ENCODE peak calls at places on chromosome 22, in five cellular contexts. One of them, this sample, is unnamed.

GRCh38 chr22:39184586-39185577 is 32.4 kb upstream of the CBX7 start:
- DNase-seq in trophoblast cell: no peak
- DNase-seq in mesendoderm: no peak
- DNase-seq in IMR-90: no peak
- DNase-seq in neuronal stem cell: no peak
- DNase-seq in this sample: no peak

GRCh38 chr22:42933783-42934144 is 76.7 kb upstream of the ARFGAP3 start:
- DNase-seq in IMR-90: peak
- DNase-seq in neuronal stem cell: no peak
- DNase-seq in mesendoderm: no peak
- DNase-seq in trophoblast cell: peak
- DNase-seq in this sample: no peak

GRCh38 chr22:27088026-27088425 is 430.6 kb downstream of the MIAT start:
- DNase-seq in mesendoderm: no peak
- DNase-seq in neuronal stem cell: no peak
- DNase-seq in trophoblast cell: no peak
- DNase-seq in IMR-90: peak
- DNase-seq in this sample: no peak

GRCh38 chr22:27825174-27825573 is 23.6 kb upstream of the MN1 start:
- DNase-seq in mesendoderm: peak
- DNase-seq in trophoblast cell: no peak
- DNase-seq in IMR-90: no peak
- DNase-seq in neuronal stem cell: no peak
- DNase-seq in this sample: no peak

GRCh38 chr22:41919357-41920224 is 4.7 kb upstream of the SHISA8 start:
- DNase-seq in IMR-90: peak
- DNase-seq in trophoblast cell: peak
- DNase-seq in neuronal stem cell: no peak
- DNase-seq in mesendoderm: peak
- DNase-seq in this sample: peak

GRCh38 chr22:43218786-43219185 is 31.9 kb upstream of the TTLL12 start:
- DNase-seq in neuronal stem cell: no peak
- DNase-seq in IMR-90: no peak
- DNase-seq in trophoblast cell: no peak
- DNase-seq in mesendoderm: peak
- DNase-seq in this sample: no peak

GRCh38 chr22:43828711-43829447 is 16.8 kb upstream of the EFCAB6 start:
- DNase-seq in trophoblast cell: no peak
- DNase-seq in mesendoderm: peak
- DNase-seq in IMR-90: peak
- DNase-seq in neuronal stem cell: no peak
- DNase-seq in this sample: peak

GRCh38 chr22:45891996-45892621 is 84.9 kb downstream of the WNT7B start:
- DNase-seq in neuronal stem cell: no peak
- DNase-seq in trophoblast cell: no peak
- DNase-seq in mesendoderm: no peak
- DNase-seq in IMR-90: no peak
- DNase-seq in this sample: no peak

GRCh38 chr22:19591568-19591967 is 67.4 kb upstream of the CLDN5 start:
- DNase-seq in mesendoderm: no peak
- DNase-seq in neuronal stem cell: no peak
- DNase-seq in IMR-90: no peak
- DNase-seq in trophoblast cell: no peak
- DNase-seq in this sample: no peak

GRCh38 chr22:44444341-44445306 is 53.4 kb downstream of the RTL6 start:
- DNase-seq in trophoblast cell: peak
- DNase-seq in mesendoderm: peak
- DNase-seq in IMR-90: no peak
- DNase-seq in neuronal stem cell: no peak
- DNase-seq in this sample: peak

GRCh38 chr22:27726726-27727449 is 74.7 kb downstream of the MN1 start:
- DNase-seq in mesendoderm: peak
- DNase-seq in IMR-90: peak
- DNase-seq in trophoblast cell: no peak
- DNase-seq in neuronal stem cell: no peak
- DNase-seq in this sample: no peak

GRCh38 chr22:23225724-23226496 is 45.6 kb downstream of the BCR start:
- DNase-seq in mesendoderm: no peak
- DNase-seq in neuronal stem cell: no peak
- DNase-seq in trophoblast cell: no peak
- DNase-seq in IMR-90: no peak
- DNase-seq in this sample: no peak

GRCh38 chr22:35708453-35708852 is 9.2 kb upstream of the APOL5 start:
- DNase-seq in mesendoderm: no peak
- DNase-seq in trophoblast cell: no peak
- DNase-seq in neuronal stem cell: no peak
- DNase-seq in IMR-90: peak
- DNase-seq in this sample: no peak

GRCh38 chr22:39719559-39720450 is 149.3 kb downstream of the CACNA1I start:
- DNase-seq in neuronal stem cell: no peak
- DNase-seq in mesendoderm: peak
- DNase-seq in IMR-90: no peak
- DNase-seq in trophoblast cell: no peak
- DNase-seq in this sample: no peak

DNA sequence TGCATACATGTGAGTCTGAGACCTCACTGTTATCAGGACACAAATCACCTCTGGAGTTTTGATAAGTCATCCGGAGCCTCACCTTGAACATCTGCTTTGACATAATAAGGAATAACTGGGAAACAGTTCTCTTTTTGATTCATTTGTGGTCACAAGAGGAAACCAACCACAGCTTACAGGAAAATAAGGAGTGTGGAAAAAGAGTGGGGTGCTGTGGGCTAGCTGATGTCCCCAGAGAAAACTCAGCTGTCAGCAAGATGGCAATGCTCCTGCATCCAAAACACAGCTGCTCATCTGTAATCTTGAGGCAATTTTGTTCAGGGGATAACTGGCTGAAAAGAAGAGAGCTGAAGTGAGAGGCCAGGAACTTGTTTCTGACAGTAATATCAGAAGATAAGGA is 416.4 kb upstream of the SYN3 start:
- DNase-seq in neuronal stem cell: no peak
- DNase-seq in mesendoderm: no peak
- DNase-seq in IMR-90: no peak
- DNase-seq in trophoblast cell: no peak
- DNase-seq in this sample: no peak
- H3K23ac ChIP-seq in neuronal stem cell: no peak
- H3K23ac ChIP-seq in mesendoderm: no peak
- H3K23ac ChIP-seq in IMR-90: no peak
- H3K23ac ChIP-seq in trophoblast cell: no peak
- H3K23ac ChIP-seq in this sample: no peak

GRCh38 chr22:37419370-37419915 is 7.8 kb downstream of the ELFN2 start:
- DNase-seq in trophoblast cell: no peak
- DNase-seq in IMR-90: no peak
- DNase-seq in neuronal stem cell: no peak
- DNase-seq in mesendoderm: no peak
- DNase-seq in this sample: no peak
- H4K8ac ChIP-seq in trophoblast cell: no peak
- H4K8ac ChIP-seq in IMR-90: no peak
- H4K8ac ChIP-seq in neuronal stem cell: no peak
- H4K8ac ChIP-seq in mesendoderm: no peak
- H4K8ac ChIP-seq in this sample: no peak

GRCh38 chr22:24965822-24966626 is 13.5 kb downstream of the KIAA1671 start:
- DNase-seq in neuronal stem cell: no peak
- DNase-seq in mesendoderm: no peak
- DNase-seq in IMR-90: no peak
- DNase-seq in trophoblast cell: peak
- DNase-seq in this sample: no peak

GRCh38 chr22:24969588-24970301 is 17.2 kb downstream of the KIAA1671 start:
- DNase-seq in neuronal stem cell: no peak
- DNase-seq in IMR-90: no peak
- DNase-seq in trophoblast cell: peak
- DNase-seq in mesendoderm: peak
- DNase-seq in this sample: no peak

GRCh38 chr22:24972369-24972768 is 19.9 kb downstream of the KIAA1671 start:
- DNase-seq in neuronal stem cell: no peak
- DNase-seq in IMR-90: no peak
- DNase-seq in trophoblast cell: no peak
- DNase-seq in mesendoderm: no peak
- DNase-seq in this sample: no peak

GRCh38 chr22:24964441-24964840 is 11.9 kb downstream of the KIAA1671 start:
- DNase-seq in mesendoderm: no peak
- DNase-seq in trophoblast cell: peak
- DNase-seq in IMR-90: no peak
- DNase-seq in neuronal stem cell: no peak
- DNase-seq in this sample: no peak

GRCh38 chr22:24968066-24968561 is 15.6 kb downstream of the KIAA1671 start:
- DNase-seq in neuronal stem cell: no peak
- DNase-seq in IMR-90: no peak
- DNase-seq in mesendoderm: peak
- DNase-seq in trophoblast cell: peak
- DNase-seq in this sample: peak
- H2AK5ac ChIP-seq in neuronal stem cell: no peak
- H2AK5ac ChIP-seq in IMR-90: no peak
- H2AK5ac ChIP-seq in mesendoderm: no peak
- H2AK5ac ChIP-seq in trophoblast cell: peak
- H2AK5ac ChIP-seq in this sample: peak

DNA sequence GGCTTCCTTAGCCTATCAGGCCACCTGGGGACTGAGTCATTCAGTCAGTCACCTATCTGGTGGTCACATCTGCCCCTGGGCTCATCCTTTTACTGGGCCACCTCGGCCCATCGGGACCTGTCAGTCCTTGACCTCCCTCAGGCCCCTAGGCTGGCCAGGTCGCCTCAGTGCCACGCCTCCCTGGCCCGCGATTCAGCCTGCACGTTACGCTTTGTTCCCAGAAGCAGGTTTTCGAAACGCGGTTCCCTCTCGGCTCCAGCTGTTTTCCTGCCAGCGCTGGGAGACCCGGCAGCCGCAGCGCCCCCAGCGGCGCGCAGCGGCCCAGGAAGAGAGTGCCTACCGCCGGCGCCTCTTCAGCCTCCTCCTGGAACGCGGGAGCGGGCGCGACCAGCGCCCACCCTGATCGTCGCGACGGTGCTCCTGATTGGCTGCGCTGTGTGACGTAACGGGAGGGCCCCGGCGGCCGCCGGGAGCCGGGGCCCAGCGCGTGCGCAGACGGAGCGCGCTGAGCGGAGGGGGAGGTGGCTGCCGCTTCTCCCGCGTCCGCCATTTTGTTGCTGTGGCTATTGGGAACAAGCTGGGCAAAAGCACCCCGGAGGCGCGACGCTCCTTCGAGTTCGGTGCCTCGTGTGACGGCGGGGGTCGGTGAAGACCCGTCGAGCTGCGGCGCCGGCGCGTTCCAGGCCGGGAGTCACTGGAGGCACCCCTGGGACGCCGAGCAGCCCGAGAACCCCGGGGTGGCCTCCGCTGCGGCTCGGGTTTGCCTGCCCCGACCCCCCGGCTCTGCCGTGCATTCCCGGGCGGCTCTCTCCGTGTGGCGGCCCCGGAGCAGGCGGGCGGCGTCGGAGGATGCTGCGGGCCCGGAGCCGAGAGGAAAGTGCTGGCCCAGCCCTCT is at the start of gene CRKL:
- DNase-seq in neuronal stem cell: peak
- DNase-seq in mesendoderm: peak
- DNase-seq in trophoblast cell: peak
- DNase-seq in IMR-90: peak
- DNase-seq in this sample: peak
- H3K23ac ChIP-seq in neuronal stem cell: peak
- H3K23ac ChIP-seq in mesendoderm: peak
- H3K23ac ChIP-seq in trophoblast cell: no peak
- H3K23ac ChIP-seq in IMR-90: peak
- H3K23ac ChIP-seq in this sample: no peak

GRCh38 chr22:49193348-49193747 is 634.3 kb downstream of the BRD1 start:
- DNase-seq in trophoblast cell: no peak
- DNase-seq in IMR-90: no peak
- DNase-seq in neuronal stem cell: no peak
- DNase-seq in mesendoderm: no peak
- DNase-seq in this sample: no peak
- H4K8ac ChIP-seq in trophoblast cell: no peak
- H4K8ac ChIP-seq in IMR-90: no peak
- H4K8ac ChIP-seq in neuronal stem cell: no peak
- H4K8ac ChIP-seq in mesendoderm: no peak
- H4K8ac ChIP-seq in this sample: no peak

GRCh38 chr22:28905433-28905832 is 22.1 kb downstream of the ZNRF3 start:
- DNase-seq in trophoblast cell: no peak
- DNase-seq in IMR-90: no peak
- DNase-seq in mesendoderm: no peak
- DNase-seq in neuronal stem cell: no peak
- DNase-seq in this sample: no peak

GRCh38 chr22:28903080-28903479 is 19.7 kb downstream of the ZNRF3 start:
- DNase-seq in mesendoderm: no peak
- DNase-seq in IMR-90: no peak
- DNase-seq in trophoblast cell: no peak
- DNase-seq in neuronal stem cell: no peak
- DNase-seq in this sample: no peak

GRCh38 chr22:28904211-28904808 is 20.9 kb downstream of the ZNRF3 start:
- DNase-seq in IMR-90: peak
- DNase-seq in mesendoderm: peak
- DNase-seq in trophoblast cell: no peak
- DNase-seq in neuronal stem cell: no peak
- DNase-seq in this sample: no peak

GRCh38 chr22:28902490-28902889 is 19.1 kb downstream of the ZNRF3 start:
- DNase-seq in mesendoderm: no peak
- DNase-seq in neuronal stem cell: no peak
- DNase-seq in trophoblast cell: no peak
- DNase-seq in IMR-90: no peak
- DNase-seq in this sample: no peak

GRCh38 chr22:28903719-28904118 is 20.3 kb downstream of the ZNRF3 start:
- DNase-seq in trophoblast cell: no peak
- DNase-seq in mesendoderm: peak
- DNase-seq in neuronal stem cell: no peak
- DNase-seq in IMR-90: no peak
- DNase-seq in this sample: no peak
- H2AK5ac ChIP-seq in trophoblast cell: peak
- H2AK5ac ChIP-seq in mesendoderm: no peak
- H2AK5ac ChIP-seq in neuronal stem cell: no peak
- H2AK5ac ChIP-seq in IMR-90: peak
- H2AK5ac ChIP-seq in this sample: no peak

GRCh38 chr22:47136671-47137070 is 374.2 kb downstream of the TBC1D22A start:
- DNase-seq in neuronal stem cell: no peak
- DNase-seq in IMR-90: no peak
- DNase-seq in trophoblast cell: no peak
- DNase-seq in mesendoderm: no peak
- DNase-seq in this sample: no peak

GRCh38 chr22:47133263-47133662 is 370.8 kb downstream of the TBC1D22A start:
- DNase-seq in trophoblast cell: no peak
- DNase-seq in neuronal stem cell: no peak
- DNase-seq in mesendoderm: peak
- DNase-seq in IMR-90: no peak
- DNase-seq in this sample: no peak

GRCh38 chr22:47135338-47135737 is 372.9 kb downstream of the TBC1D22A start:
- DNase-seq in neuronal stem cell: no peak
- DNase-seq in mesendoderm: no peak
- DNase-seq in IMR-90: no peak
- DNase-seq in trophoblast cell: no peak
- DNase-seq in this sample: no peak

GRCh38 chr22:47134222-47134621 is 371.8 kb downstream of the TBC1D22A start:
- DNase-seq in neuronal stem cell: no peak
- DNase-seq in trophoblast cell: no peak
- DNase-seq in IMR-90: no peak
- DNase-seq in mesendoderm: no peak
- DNase-seq in this sample: no peak

GRCh38 chr22:47136050-47136449 is 373.6 kb downstream of the TBC1D22A start:
- DNase-seq in IMR-90: no peak
- DNase-seq in mesendoderm: no peak
- DNase-seq in trophoblast cell: no peak
- DNase-seq in neuronal stem cell: no peak
- DNase-seq in this sample: no peak
- H3K23ac ChIP-seq in IMR-90: no peak
- H3K23ac ChIP-seq in mesendoderm: no peak
- H3K23ac ChIP-seq in trophoblast cell: no peak
- H3K23ac ChIP-seq in neuronal stem cell: peak
- H3K23ac ChIP-seq in this sample: no peak